ENCODE peak calls at places on chromosomes 1 and 21, in eight cellular contexts. One of them, this sample, is unnamed.
A peak's percentile ranks its signal among the peaks of the same experiment; 100 is the strongest.

GRCh38 chr1:246527402-246528088 is 20.5 kb upstream of the SMYD3 start:
- DNase-seq in body of pancreas: no peak
- DNase-seq in uterus: no peak
- DNase-seq in IMR-90: no peak
- DNase-seq in prostate gland: no peak
- DNase-seq in A549: no peak
- DNase-seq in right lobe of liver: no peak
- DNase-seq in tibial nerve: no peak
- DNase-seq in this sample: peak; percentile 72

GRCh38 chr21:21247441-21247840 is 249.2 kb downstream of the NCAM2 start:
- DNase-seq in right lobe of liver: no peak
- DNase-seq in IMR-90: peak; percentile 63
- DNase-seq in prostate gland: no peak
- DNase-seq in body of pancreas: no peak
- DNase-seq in uterus: no peak
- DNase-seq in tibial nerve: no peak
- DNase-seq in A549: no peak
- DNase-seq in this sample: no peak

GRCh38 chr1:25997759-25998074 is at the start of gene PAFAH2:
- DNase-seq in IMR-90: no peak
- DNase-seq in body of pancreas: no peak
- DNase-seq in right lobe of liver: no peak
- DNase-seq in tibial nerve: no peak
- DNase-seq in A549: no peak
- DNase-seq in uterus: no peak
- DNase-seq in prostate gland: no peak
- DNase-seq in this sample: peak; percentile 92

GRCh38 chr21:39669976-39670671 is 57.4 kb downstream of the B3GALT5 start:
- DNase-seq in prostate gland: no peak
- DNase-seq in right lobe of liver: no peak
- DNase-seq in body of pancreas: no peak
- DNase-seq in tibial nerve: no peak
- DNase-seq in A549: no peak
- DNase-seq in IMR-90: no peak
- DNase-seq in uterus: no peak
- DNase-seq in this sample: peak; percentile 62

GRCh38 chr21:32241434-32241785 is 37.4 kb downstream of the MIS18A start:
- DNase-seq in A549: no peak
- DNase-seq in body of pancreas: no peak
- DNase-seq in tibial nerve: no peak
- DNase-seq in prostate gland: peak; percentile 53
- DNase-seq in IMR-90: no peak
- DNase-seq in right lobe of liver: no peak
- DNase-seq in uterus: no peak
- DNase-seq in this sample: no peak

GRCh38 chr21:24939288-24939687 is 668.0 kb downstream of the MRPL39 start:
- DNase-seq in uterus: no peak
- DNase-seq in body of pancreas: no peak
- DNase-seq in prostate gland: peak; percentile 73
- DNase-seq in IMR-90: no peak
- DNase-seq in right lobe of liver: no peak
- DNase-seq in tibial nerve: no peak
- DNase-seq in A549: no peak
- DNase-seq in this sample: peak; percentile 21

GRCh38 chr1:183318433-183318832 is 99.7 kb downstream of the NMNAT2 start:
- DNase-seq in body of pancreas: peak; percentile 75
- DNase-seq in prostate gland: peak; percentile 61
- DNase-seq in A549: peak; percentile 77
- DNase-seq in right lobe of liver: peak; percentile 68
- DNase-seq in tibial nerve: peak; percentile 72
- DNase-seq in uterus: peak; percentile 85
- DNase-seq in IMR-90: peak; percentile 95
- DNase-seq in this sample: peak; percentile 76

GRCh38 chr1:158285756-158286241 is 3.9 kb upstream of the CD1C start:
- DNase-seq in prostate gland: no peak
- DNase-seq in right lobe of liver: peak; percentile 51
- DNase-seq in uterus: no peak
- DNase-seq in IMR-90: no peak
- DNase-seq in A549: no peak
- DNase-seq in tibial nerve: peak; percentile 34
- DNase-seq in body of pancreas: no peak
- DNase-seq in this sample: peak; percentile 63

GRCh38 chr1:12591267-12591938 is 26.6 kb downstream of the DHRS3 start:
- DNase-seq in prostate gland: peak; percentile 84
- DNase-seq in IMR-90: no peak
- DNase-seq in tibial nerve: peak; percentile 38
- DNase-seq in uterus: peak; percentile 87
- DNase-seq in right lobe of liver: peak; percentile 79
- DNase-seq in body of pancreas: no peak
- DNase-seq in A549: no peak
- DNase-seq in this sample: peak; percentile 92

GRCh38 chr1:24141311-24141997 is 1.5 kb downstream of the IL22RA1 start:
- DNase-seq in tibial nerve: no peak
- DNase-seq in prostate gland: no peak
- DNase-seq in right lobe of liver: no peak
- DNase-seq in body of pancreas: peak; percentile 55
- DNase-seq in uterus: no peak
- DNase-seq in IMR-90: no peak
- DNase-seq in A549: no peak
- DNase-seq in this sample: no peak

GRCh38 chr1:70168283-70168682 is 37.1 kb downstream of the LRRC40 start:
- DNase-seq in right lobe of liver: no peak
- DNase-seq in uterus: no peak
- DNase-seq in tibial nerve: no peak
- DNase-seq in IMR-90: no peak
- DNase-seq in body of pancreas: no peak
- DNase-seq in A549: no peak
- DNase-seq in prostate gland: no peak
- DNase-seq in this sample: no peak

GRCh38 chr21:25179116-25179515 is 428.2 kb downstream of the MRPL39 start:
- DNase-seq in right lobe of liver: no peak
- DNase-seq in tibial nerve: no peak
- DNase-seq in body of pancreas: no peak
- DNase-seq in IMR-90: peak; percentile 30
- DNase-seq in prostate gland: no peak
- DNase-seq in A549: no peak
- DNase-seq in uterus: no peak
- DNase-seq in this sample: no peak

GRCh38 chr1:229296541-229296941 is 25.6 kb downstream of the RAB4A start:
- DNase-seq in uterus: no peak
- DNase-seq in right lobe of liver: no peak
- DNase-seq in A549: no peak
- DNase-seq in tibial nerve: no peak
- DNase-seq in prostate gland: no peak
- DNase-seq in IMR-90: peak; percentile 87
- DNase-seq in body of pancreas: no peak
- DNase-seq in this sample: no peak

GRCh38 chr1:168893359-168893791 is 164.4 kb upstream of the DPT start:
- DNase-seq in right lobe of liver: no peak
- DNase-seq in prostate gland: no peak
- DNase-seq in body of pancreas: no peak
- DNase-seq in IMR-90: no peak
- DNase-seq in A549: no peak
- DNase-seq in tibial nerve: no peak
- DNase-seq in uterus: peak; percentile 77
- DNase-seq in this sample: peak; percentile 85

GRCh38 chr1:25634896-25635295 is 18.3 kb downstream of the MAN1C1 start:
- DNase-seq in tibial nerve: no peak
- DNase-seq in uterus: no peak
- DNase-seq in right lobe of liver: no peak
- DNase-seq in body of pancreas: no peak
- DNase-seq in A549: no peak
- DNase-seq in prostate gland: no peak
- DNase-seq in IMR-90: no peak
- DNase-seq in this sample: no peak

GRCh38 chr1:222817529-222817928 is 2.7 kb downstream of the DISP1 start:
- DNase-seq in uterus: no peak
- DNase-seq in tibial nerve: no peak
- DNase-seq in A549: peak; percentile 51
- DNase-seq in prostate gland: no peak
- DNase-seq in right lobe of liver: no peak
- DNase-seq in IMR-90: peak; percentile 99
- DNase-seq in body of pancreas: no peak
- DNase-seq in this sample: no peak

GRCh38 chr1:45490623-45491463 is at the start of gene TESK2:
- DNase-seq in IMR-90: peak; percentile 99
- DNase-seq in right lobe of liver: peak; percentile 99
- DNase-seq in tibial nerve: peak; percentile 95
- DNase-seq in uterus: peak; percentile 98
- DNase-seq in body of pancreas: peak; percentile 98
- DNase-seq in prostate gland: peak; percentile 100
- DNase-seq in A549: peak; percentile 99
- DNase-seq in this sample: peak; percentile 100
- TF ChIP-seq POLR2A in IMR-90: peak; percentile 62
- TF ChIP-seq POLR2A in right lobe of liver: peak; percentile 95
- TF ChIP-seq POLR2A in tibial nerve: peak; percentile 94
- TF ChIP-seq POLR2A in uterus: peak; percentile 89
- TF ChIP-seq POLR2A in body of pancreas: peak; percentile 89
- TF ChIP-seq POLR2A in prostate gland: peak; percentile 99
- TF ChIP-seq POLR2A in A549: no peak
- TF ChIP-seq POLR2A in this sample: no peak

GRCh38 chr1:156742801-156743200 is 1.9 kb upstream of the MRPL24 start:
- DNase-seq in prostate gland: no peak
- DNase-seq in body of pancreas: no peak
- DNase-seq in tibial nerve: no peak
- DNase-seq in right lobe of liver: no peak
- DNase-seq in uterus: no peak
- DNase-seq in IMR-90: no peak
- DNase-seq in A549: no peak
- DNase-seq in this sample: no peak
- TF ChIP-seq POLR2A in prostate gland: no peak
- TF ChIP-seq POLR2A in body of pancreas: no peak
- TF ChIP-seq POLR2A in tibial nerve: no peak
- TF ChIP-seq POLR2A in right lobe of liver: no peak
- TF ChIP-seq POLR2A in uterus: no peak
- TF ChIP-seq POLR2A in IMR-90: no peak
- TF ChIP-seq POLR2A in A549: no peak
- TF ChIP-seq POLR2A in this sample: no peak

DNA sequence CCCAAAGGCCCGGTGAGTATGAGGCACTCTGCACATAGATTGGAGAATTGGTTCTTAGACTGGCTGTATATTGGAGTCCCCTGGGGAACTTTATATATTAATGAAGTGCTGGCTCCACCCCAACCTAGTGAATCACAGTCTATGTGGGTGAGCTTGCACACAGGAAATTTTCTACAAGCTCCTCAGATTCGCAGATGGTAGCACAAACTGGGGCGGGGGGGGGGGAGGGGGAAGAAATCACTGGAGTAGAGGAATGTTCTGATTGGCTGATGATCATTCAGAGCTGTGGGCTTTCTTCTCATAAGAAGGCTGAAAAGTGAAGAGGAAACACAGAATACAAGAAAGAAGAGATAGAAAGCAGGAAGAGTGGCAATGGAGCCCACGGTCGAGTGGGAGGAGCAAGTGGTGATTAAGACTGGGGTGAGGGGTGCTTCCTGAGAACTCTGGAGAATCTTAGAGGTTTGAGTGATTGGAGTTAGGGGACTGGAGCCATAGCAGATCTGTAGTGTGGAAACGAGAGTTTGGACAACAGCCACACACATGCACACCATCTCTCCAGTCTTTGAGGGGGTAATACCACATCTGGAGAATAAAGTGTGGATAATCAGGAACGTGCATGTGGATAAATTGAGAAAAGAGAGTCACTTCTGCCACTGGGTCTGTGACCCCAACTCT is 466.0 kb upstream of the DAB1 start:
- DNase-seq in tibial nerve: no peak
- DNase-seq in body of pancreas: no peak
- DNase-seq in IMR-90: no peak
- DNase-seq in right lobe of liver: no peak
- DNase-seq in prostate gland: no peak
- DNase-seq in A549: no peak
- DNase-seq in uterus: no peak
- DNase-seq in this sample: no peak
- TF ChIP-seq POLR2A in tibial nerve: no peak
- TF ChIP-seq POLR2A in body of pancreas: no peak
- TF ChIP-seq POLR2A in IMR-90: no peak
- TF ChIP-seq POLR2A in right lobe of liver: no peak
- TF ChIP-seq POLR2A in prostate gland: no peak
- TF ChIP-seq POLR2A in A549: no peak
- TF ChIP-seq POLR2A in uterus: no peak
- TF ChIP-seq POLR2A in this sample: no peak

GRCh38 chr1:30760596-30761311 is 3.2 kb upstream of the LAPTM5 start:
- DNase-seq in uterus: no peak
- DNase-seq in body of pancreas: no peak
- DNase-seq in IMR-90: no peak
- DNase-seq in right lobe of liver: no peak
- DNase-seq in tibial nerve: no peak
- DNase-seq in A549: no peak
- DNase-seq in prostate gland: no peak
- DNase-seq in this sample: no peak

GRCh38 chr1:30762931-30763653 is 5.5 kb upstream of the LAPTM5 start:
- DNase-seq in body of pancreas: no peak
- DNase-seq in right lobe of liver: no peak
- DNase-seq in prostate gland: no peak
- DNase-seq in tibial nerve: no peak
- DNase-seq in A549: no peak
- DNase-seq in IMR-90: no peak
- DNase-seq in uterus: no peak
- DNase-seq in this sample: no peak

GRCh38 chr1:30763654-30764248 is 6.2 kb upstream of the LAPTM5 start:
- DNase-seq in prostate gland: peak; percentile 44
- DNase-seq in A549: no peak
- DNase-seq in IMR-90: peak; percentile 48
- DNase-seq in tibial nerve: no peak
- DNase-seq in right lobe of liver: no peak
- DNase-seq in uterus: peak; percentile 46
- DNase-seq in body of pancreas: no peak
- DNase-seq in this sample: no peak

GRCh38 chr1:30761312-30762151 is 4.0 kb upstream of the LAPTM5 start:
- DNase-seq in uterus: no peak
- DNase-seq in right lobe of liver: no peak
- DNase-seq in body of pancreas: no peak
- DNase-seq in A549: no peak
- DNase-seq in IMR-90: no peak
- DNase-seq in prostate gland: no peak
- DNase-seq in tibial nerve: no peak
- DNase-seq in this sample: no peak

DNA sequence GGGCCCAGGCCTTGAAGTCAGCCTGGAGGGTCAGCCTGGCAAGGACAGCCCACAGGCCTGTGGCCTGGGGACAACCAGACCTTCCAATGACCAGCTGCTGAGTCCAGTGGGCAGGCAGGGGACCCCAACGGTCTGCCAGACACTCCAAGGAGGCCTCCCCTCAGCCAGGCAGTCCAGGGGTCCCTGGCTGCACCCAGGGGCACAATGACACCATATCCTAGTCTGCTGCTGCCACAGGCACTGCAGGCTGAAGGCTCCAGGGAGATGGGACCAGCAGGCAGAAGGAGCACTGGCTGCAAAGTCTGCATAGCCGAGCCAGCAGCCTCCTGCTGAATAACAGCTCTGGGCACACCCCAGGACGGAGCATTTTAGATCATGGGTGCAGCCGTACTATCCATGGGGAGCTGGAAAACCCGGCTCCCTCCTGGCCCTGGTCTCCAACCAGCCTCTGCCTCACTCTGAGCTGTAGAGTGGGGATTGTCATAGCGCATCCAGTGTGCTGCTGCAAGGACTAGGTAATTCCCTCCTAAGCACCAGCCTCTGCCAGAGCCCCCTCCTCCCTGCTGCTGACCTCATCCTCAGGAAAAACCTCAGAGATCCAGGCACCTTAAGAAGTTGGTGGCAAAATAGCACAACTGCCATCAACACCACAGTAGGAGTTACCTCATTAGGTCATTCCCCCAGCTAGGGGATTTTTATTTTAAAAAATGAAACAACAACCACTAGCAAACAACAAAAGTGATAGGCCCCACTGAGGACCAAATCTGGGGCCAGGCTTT is 4.8 kb upstream of the LAPTM5 start:
- DNase-seq in right lobe of liver: no peak
- DNase-seq in prostate gland: no peak
- DNase-seq in body of pancreas: no peak
- DNase-seq in A549: no peak
- DNase-seq in uterus: no peak
- DNase-seq in IMR-90: no peak
- DNase-seq in tibial nerve: no peak
- DNase-seq in this sample: no peak
- TF ChIP-seq POLR2A in right lobe of liver: no peak
- TF ChIP-seq POLR2A in prostate gland: no peak
- TF ChIP-seq POLR2A in body of pancreas: no peak
- TF ChIP-seq POLR2A in A549: no peak
- TF ChIP-seq POLR2A in uterus: no peak
- TF ChIP-seq POLR2A in IMR-90: no peak
- TF ChIP-seq POLR2A in tibial nerve: no peak
- TF ChIP-seq POLR2A in this sample: no peak

This sample was measured in lower leg skin.